ENCODE peak calls at places on chromosomes 2 and 18, in six cellular contexts. Y is pancreas; G is activated CD4-positive, alpha-beta T cell treated with anti-CD3 and anti-CD28 coated beads for 4 hours; Q is tibial artery; F is NCI-H1092; R is RPMI8226. B is an unnamed sample.

GRCh38 chr2:241801611-241802420 is 7.2 kb upstream of the NEU4 start:
- DNase-seq in Y (no peak), G (no peak), Q (peak; percentile 53), F (no peak), R (no peak), B (no peak)

GRCh38 chr2:182819412-182819811 is 47.0 kb downstream of the FRZB start:
- DNase-seq in Y (no peak), G (no peak), Q (no peak), F (no peak), R (no peak), B (no peak)

GRCh38 chr2:149125031-149125725 is 86.7 kb downstream of the LYPD6B start:
- DNase-seq in Y (peak; percentile 69), G (no peak), Q (no peak), F (peak; percentile 3), R (no peak), B (no peak)

GRCh38 chr18:5542393-5543035 is 1.3 kb downstream of the EPB41L3 start:
- DNase-seq in Y (no peak), G (no peak), Q (no peak), F (no peak), R (no peak), B (no peak)

GRCh38 chr18:69628774-69629359 is 228.2 kb downstream of the DOK6 start:
- DNase-seq in Y (no peak), G (no peak), Q (no peak), F (no peak), R (peak; percentile 79), B (no peak)

GRCh38 chr2:20473128-20473527 is 26.3 kb downstream of the RHOB start:
- DNase-seq in Y (no peak), G (no peak), Q (peak; percentile 50), F (no peak), R (no peak), B (no peak)

GRCh38 chr2:63403820-63404219 is 184.5 kb downstream of the WDPCP start:
- DNase-seq in Y (no peak), G (no peak), Q (no peak), F (no peak), R (no peak), B (no peak)

GRCh38 chr2:72214429-72215143 is 66.9 kb upstream of the CYP26B1 start:
- DNase-seq in Y (no peak), G (no peak), Q (no peak), F (no peak), R (no peak), B (no peak)

GRCh38 chr18:13271512-13271911 is 53.0 kb downstream of the LDLRAD4 start:
- DNase-seq in Y (no peak), G (no peak), Q (no peak), F (no peak), R (no peak), B (no peak)

GRCh38 chr18:27004056-27004829 is 138.7 kb upstream of the AQP4 start:
- DNase-seq in Y (no peak), G (no peak), Q (no peak), F (no peak), R (peak; percentile 25), B (no peak)

GRCh38 chr2:109447811-109448210 is 166.0 kb downstream of the SEPTIN10 start:
- DNase-seq in Y (no peak), G (no peak), Q (peak; percentile 44), F (no peak), R (no peak), B (no peak)

GRCh38 chr2:11698009-11698922 is 28.3 kb upstream of the NTSR2 start:
- DNase-seq in Y (no peak), G (no peak), Q (no peak), F (no peak), R (no peak), B (no peak)

GRCh38 chr2:185318271-185318724 is 420.3 kb upstream of the FSIP2 start:
- DNase-seq in Y (no peak), G (no peak), Q (no peak), F (no peak), R (no peak), B (no peak)

GRCh38 chr2:142218471-142218870 is 87.7 kb upstream of the LRP1B start:
- DNase-seq in Y (no peak), G (no peak), Q (no peak), F (no peak), R (no peak), B (no peak)

GRCh38 chr2:200363279-200363678 is 56.8 kb downstream of the SPATS2L start:
- DNase-seq in Y (no peak), G (no peak), Q (no peak), F (no peak), R (no peak), B (no peak)

GRCh38 chr2:134175834-134176233 is 78.0 kb upstream of the MGAT5 start:
- DNase-seq in Y (no peak), G (no peak), Q (no peak), F (no peak), R (no peak), B (no peak)

GRCh38 chr2:119435148-119435952 is 3.7 kb downstream of the TMEM37 start:
- DNase-seq in Y (no peak), G (no peak), Q (peak; percentile 38), F (no peak), R (no peak), B (no peak)

GRCh38 chr2:240506406-240507059 is 51.3 kb downstream of the ANKMY1 start:
- DNase-seq in Y (no peak), G (no peak), Q (no peak), F (no peak), R (no peak), B (no peak)

GRCh38 chr2:202269585-202269984 is 4.0 kb downstream of the NOP58 start:
- DNase-seq in Y (no peak), G (no peak), Q (no peak), F (no peak), R (peak; percentile 66), B (no peak)

GRCh38 chr18:2212846-2213245 is 358.5 kb downstream of the METTL4 start:
- DNase-seq in Y (no peak), G (no peak), Q (no peak), F (no peak), R (no peak), B (no peak)

B was measured in activated T-cell treated with anti-CD3 and anti-CD28 coated beads, Interleukin-2, amount 50 U/mL, for 4 hours.